ENCODE peak calls at places on chromosomes 13 and 19, in four cellular contexts. T is stimulated activated CD4-positive, alpha-beta T cell treated with anti-CD3 and anti-CD28 coated beads, TNF-alpha, amount 100 ng/mL, for 48 hours; B is A673; J is nucleus accumbens. P is an unnamed sample.

GRCh38 chr13:48829536-48829935 is 146.2 kb upstream of the FNDC3A start:
- DNase-seq in B (no peak), T (no peak), J (no peak), P (no peak)

GRCh38 chr19:4660181-4660791 is 9.9 kb downstream of the MYDGF start:
- DNase-seq in T (no peak), J (no peak), B (no peak), P (no peak)

GRCh38 chr13:114022876-114023275 is 49.0 kb upstream of the C13orf46 start:
- DNase-seq in B (no peak), T (no peak), J (no peak), P (no peak)

GRCh38 chr19:4066176-4066606 is 508 bp downstream of the ZBTB7A start:
- DNase-seq in J (no peak), B (no peak), T (no peak), P (peak)

GRCh38 chr19:4077800-4078683 is 11.3 kb upstream of the ZBTB7A start:
- DNase-seq in J (no peak), T (no peak), B (no peak), P (no peak)

GRCh38 chr13:81487151-81487550 is 1146.2 kb upstream of the SPRY2 start:
- DNase-seq in J (no peak), T (no peak), B (peak), P (peak)

GRCh38 chr19:45442927-45443461 is 19.3 kb upstream of the ERCC1 start:
- DNase-seq in J (no peak), T (no peak), B (peak), P (no peak)

GRCh38 chr19:39795001-39795400 is 16.3 kb downstream of the LEUTX start:
- DNase-seq in B (peak), J (no peak), T (no peak), P (no peak)

GRCh38 chr13:31424130-31424729 is 224.5 kb downstream of the B3GLCT start:
- DNase-seq in B (peak), J (peak), T (peak), P (peak)

GRCh38 chr13:42364613-42365000 is 92.7 kb downstream of the AKAP11 start:
- DNase-seq in T (no peak), J (no peak), B (peak), P (no peak)

GRCh38 chr13:93249259-93249917 is 22.8 kb downstream of the GPC6 start:
- DNase-seq in B (peak), J (no peak), T (no peak), P (no peak)

P was measured in midbrain.